ENCODE peak calls at places on chromosomes 11 and 22, in seven cellular contexts. J is stimulated activated naive CD8-positive, alpha-beta T cell treated with anti-CD3 and anti-CD28 coated beads, Interleukin-15, amount 100 ng/mL, for 72 hours; B is stimulated activated CD4-positive, alpha-beta T cell treated with anti-CD3 and anti-CD28 coated beads, Interleukin-15, amount 100 ng/mL, for 1 hour; Y is RPMI8226; K is iPS DF 19.7; V is tibial artery; G is small intestine. S is an unnamed sample.

GRCh38 chr22:17719911-17720310 is 54.4 kb downstream of the BID start:
- DNase-seq in J (no peak), B (no peak), Y (no peak), K (no peak), V (no peak), G (no peak), S (no peak)

GRCh38 chr22:32684822-32685187 is 116.7 kb upstream of the TIMP3 start:
- DNase-seq in J (no peak), B (no peak), Y (no peak), K (no peak), V (no peak), G (no peak), S (peak; percentile 18)

GRCh38 chr11:34653851-34654490 is 33.1 kb downstream of the EHF start:
- DNase-seq in J (no peak), B (no peak), Y (no peak), K (no peak), V (no peak), G (peak; percentile 93), S (peak; percentile 90)

GRCh38 chr11:17633987-17634775 is 85.2 kb upstream of the MYOD1 start:
- DNase-seq in J (no peak), B (no peak), Y (no peak), K (no peak), V (no peak), G (no peak), S (no peak)

GRCh38 chr22:41226728-41227655 is 13.7 kb downstream of the CHADL start:
- DNase-seq in J (no peak), B (no peak), Y (no peak), K (no peak), V (peak; percentile 61), G (no peak), S (no peak)

GRCh38 chr11:124297921-124298320 is 15.8 kb downstream of the OR8D1 start:
- DNase-seq in J (no peak), B (no peak), Y (no peak), K (no peak), V (no peak), G (no peak), S (no peak)

GRCh38 chr11:1548221-1549070 is 23.6 kb downstream of the DUSP8 start:
- DNase-seq in J (no peak), B (no peak), Y (peak; percentile 87), K (no peak), V (peak; percentile 78), G (peak; percentile 53), S (peak; percentile 72)

GRCh38 chr11:96794152-96794551 is 404.3 kb downstream of the JRKL start:
- DNase-seq in J (no peak), B (no peak), Y (no peak), K (no peak), V (no peak), G (no peak), S (no peak)

GRCh38 chr11:3120071-3120792 is 44.9 kb downstream of the OSBPL5 start:
- DNase-seq in J (no peak), B (no peak), Y (no peak), K (no peak), V (peak; percentile 17), G (no peak), S (no peak)

GRCh38 chr22:44497218-44497903 is 672 bp downstream of the RTL6 start:
- DNase-seq in J (no peak), B (no peak), Y (no peak), K (no peak), V (no peak), G (peak; percentile 32), S (no peak)

GRCh38 chr11:76307416-76307815 is 73.5 kb downstream of the THAP12 start:
- DNase-seq in J (no peak), B (no peak), Y (no peak), K (no peak), V (no peak), G (no peak), S (no peak)

GRCh38 chr11:77966338-77966737 is 28.1 kb downstream of the INTS4 start:
- DNase-seq in J (no peak), B (no peak), Y (no peak), K (no peak), V (no peak), G (no peak), S (no peak)

GRCh38 chr11:108562746-108563581 is 30.6 kb downstream of the EXPH5 start:
- DNase-seq in J (no peak), B (no peak), Y (no peak), K (no peak), V (no peak), G (no peak), S (no peak)

GRCh38 chr22:38282397-38282796 is 9.6 kb upstream of the TMEM184B start:
- DNase-seq in J (no peak), B (no peak), Y (no peak), K (no peak), V (no peak), G (no peak), S (no peak)

GRCh38 chr11:69918938-69919650 is 99.9 kb upstream of the FGF3 start:
- DNase-seq in J (peak; percentile 64), B (peak; percentile 19), Y (peak; percentile 78), K (no peak), V (peak; percentile 63), G (peak; percentile 43), S (peak; percentile 61)

GRCh38 chr22:37675930-37676571 is 615 bp downstream of the LGALS1 start:
- DNase-seq in J (peak; percentile 52), B (no peak), Y (peak; percentile 81), K (no peak), V (peak; percentile 41), G (no peak), S (no peak)

GRCh38 chr11:119787074-119787461 is 58.1 kb upstream of the NECTIN1 start:
- DNase-seq in J (no peak), B (no peak), Y (no peak), K (no peak), V (no peak), G (no peak), S (no peak)

GRCh38 chr22:27331526-27332281 is 469.9 kb downstream of the MN1 start:
- DNase-seq in J (no peak), B (no peak), Y (no peak), K (no peak), V (peak; percentile 67), G (no peak), S (no peak)

GRCh38 chr11:86091566-86091965 is 22.7 kb upstream of the PICALM start:
- DNase-seq in J (no peak), B (no peak), Y (no peak), K (no peak), V (peak; percentile 26), G (no peak), S (no peak)

GRCh38 chr11:117072517-117073218 is 25.6 kb downstream of the SIK3 start:
- DNase-seq in J (no peak), B (no peak), Y (peak; percentile 22), K (no peak), V (no peak), G (peak; percentile 59), S (peak; percentile 89)

GRCh38 chr22:25536578-25536977 is 27.9 kb upstream of the GRK3 start:
- DNase-seq in J (no peak), B (no peak), Y (no peak), K (no peak), V (no peak), G (no peak), S (no peak)

GRCh38 chr11:29051935-29052334 is 943.7 kb downstream of the METTL15 start:
- DNase-seq in J (no peak), B (no peak), Y (no peak), K (no peak), V (no peak), G (no peak), S (no peak)

GRCh38 chr11:70026012-70026411 is 52.1 kb upstream of the ANO1 start:
- DNase-seq in J (no peak), B (no peak), Y (no peak), K (no peak), V (no peak), G (no peak), S (no peak)

GRCh38 chr11:72723508-72723907 is 28.7 kb downstream of the ARAP1 start:
- DNase-seq in J (no peak), B (no peak), Y (no peak), K (no peak), V (no peak), G (peak; percentile 73), S (no peak)

GRCh38 chr11:61778920-61779650 is 13.3 kb downstream of the TMEM258 start:
- DNase-seq in J (no peak), B (no peak), Y (no peak), K (no peak), V (no peak), G (no peak), S (no peak)

GRCh38 chr11:3888210-3888609 is 32.7 kb downstream of the STIM1 start:
- DNase-seq in J (no peak), B (no peak), Y (no peak), K (no peak), V (no peak), G (no peak), S (no peak)

GRCh38 chr11:2542406-2542805 is 97.6 kb downstream of the KCNQ1 start:
- DNase-seq in J (no peak), B (no peak), Y (no peak), K (no peak), V (no peak), G (no peak), S (no peak)

GRCh38 chr22:41127447-41127846 is 35.1 kb downstream of the EP300 start:
- DNase-seq in J (no peak), B (no peak), Y (no peak), K (no peak), V (peak; percentile 24), G (no peak), S (no peak)

GRCh38 chr11:95968585-95968984 is 44.7 kb upstream of the MTMR2 start:
- DNase-seq in J (no peak), B (no peak), Y (no peak), K (no peak), V (no peak), G (peak; percentile 4), S (no peak)

GRCh38 chr11:26231252-26231661 is 100.7 kb upstream of the ANO3 start:
- DNase-seq in J (no peak), B (no peak), Y (no peak), K (no peak), V (no peak), G (no peak), S (no peak)

GRCh38 chr11:16167706-16168487 is 188.4 kb downstream of the SOX6 start:
- DNase-seq in J (no peak), B (no peak), Y (no peak), K (no peak), V (no peak), G (no peak), S (no peak)

GRCh38 chr11:102158151-102158734 is 48.0 kb downstream of the YAP1 start:
- DNase-seq in J (no peak), B (no peak), Y (no peak), K (no peak), V (no peak), G (no peak), S (no peak)

GRCh38 chr22:23404689-23405365 is 175.3 kb downstream of the IGLL1 start:
- DNase-seq in J (no peak), B (no peak), Y (peak; percentile 23), K (no peak), V (no peak), G (no peak), S (no peak)

GRCh38 chr11:40188848-40189247 is 1270.6 kb downstream of the LRRC4C start:
- DNase-seq in J (no peak), B (no peak), Y (no peak), K (no peak), V (no peak), G (no peak), S (no peak)

GRCh38 chr22:40679964-40680818 is 907 bp downstream of the MCHR1 start:
- DNase-seq in J (no peak), B (no peak), Y (no peak), K (no peak), V (no peak), G (no peak), S (no peak)

GRCh38 chr11:66277475-66278391 is at the start of gene CNIH2:
- DNase-seq in J (no peak), B (peak; percentile 26), Y (peak; percentile 54), K (no peak), V (no peak), G (peak; percentile 74), S (peak; percentile 29)